ENCODE peak calls at places on chromosomes 7 and 10, in ten cellular contexts. M is thoracic aorta; Z is GOT3; W is transverse colon; E is myocyte; H is BE2C; D is CD4-positive, CD25-positive, alpha-beta regulatory T cell; X is neural crest cell; Y is right lobe of liver; V is neuronal stem cell. N is an unnamed sample.

GRCh38 chr7:33596694-33597093 is 308.6 kb upstream of the BMPER start:
- DNase-seq in D (no peak), H (no peak), Y (no peak), M (no peak), E (peak), V (no peak), Z (no peak), W (no peak), X (no peak), N (no peak)

GRCh38 chr10:28551086-28551485 is 18.2 kb downstream of the WAC start:
- DNase-seq in E (no peak), W (no peak), Z (no peak), D (no peak), H (no peak), Y (no peak), X (no peak), V (no peak), M (no peak), N (no peak)

GRCh38 chr7:33410266-33410665 is 280.9 kb downstream of the BBS9 start:
- DNase-seq in M (no peak), X (no peak), E (no peak), D (no peak), Y (no peak), Z (no peak), W (no peak), V (no peak), H (no peak), N (no peak)

GRCh38 chr10:24430591-24430990 is 221.7 kb downstream of the KIAA1217 start:
- DNase-seq in Z (no peak), W (no peak), D (no peak), Y (no peak), X (no peak), E (no peak), M (no peak), V (no peak), H (no peak), N (no peak)

GRCh38 chr7:76352193-76352592 is 6.6 kb downstream of the YWHAG start:
- DNase-seq in Y (no peak), W (no peak), E (peak), D (no peak), V (no peak), M (no peak), H (no peak), X (no peak), Z (no peak), N (no peak)

GRCh38 chr10:110410329-110411046 is 87.2 kb upstream of the DUSP5 start:
- DNase-seq in W (peak), X (no peak), V (no peak), H (no peak), D (no peak), E (peak), M (no peak), Y (no peak), Z (peak), N (no peak)

GRCh38 chr7:106720641-106721040 is 59.7 kb upstream of the CCDC71L start:
- DNase-seq in H (no peak), V (no peak), M (no peak), E (no peak), Y (no peak), W (no peak), X (no peak), D (no peak), Z (no peak), N (no peak)

GRCh38 chr7:5414876-5415275 is 8.8 kb downstream of the TNRC18 start:
- DNase-seq in E (no peak), Y (no peak), X (no peak), M (no peak), Z (no peak), V (no peak), D (no peak), W (no peak), H (no peak), N (no peak)